ENCODE peak calls at places on chromosomes 2 and 18, in six cellular contexts. E is HCT116; Z is gastrocnemius medialis; R is CD8-positive, alpha-beta T cell; Y is pancreas; X is right cardiac atrium. N is an unnamed sample. For H3K9me3, the result is how much of the 10 kb centered on the place peaks cover.

GRCh38 chr18:3036108-3036507 is 23.2 kb upstream of the LPIN2 start:
- DNase-seq in E (no peak), Z (no peak), R (no peak), Y (no peak), X (no peak), N (no peak)

GRCh38 chr2:241985986-241986329 is 116.4 kb downstream of the RTP5 start:
- DNase-seq in E (no peak), Z (no peak), R (no peak), Y (no peak), X (no peak), N (no peak)

GRCh38 chr2:84223191-84223590 is 235.9 kb downstream of the SUCLG1 start:
- DNase-seq in E (no peak), Z (no peak), R (no peak), Y (no peak), X (no peak), N (no peak)

GRCh38 chr2:6855860-6856547 is 9.7 kb downstream of the CMPK2 start:
- DNase-seq in E (no peak), Z (no peak), R (no peak), Y (no peak), X (no peak), N (no peak)

GRCh38 chr2:113240150-113240914 is 38.4 kb downstream of the PAX8 start:
- DNase-seq in E (peak), Z (peak), R (no peak), Y (peak), X (peak), N (peak)

GRCh38 chr2:239344857-239345216 is 56.0 kb downstream of the HDAC4 start:
- DNase-seq in E (no peak), Z (no peak), R (no peak), Y (peak), X (peak), N (no peak)

GRCh38 chr2:127025357-127026062 is 81.4 kb downstream of the BIN1 start:
- DNase-seq in E (no peak), Z (peak), R (peak), Y (peak), X (peak), N (peak)

GRCh38 chr18:8661754-8662573 is 43.4 kb upstream of the MTCL1 start:
- DNase-seq in E (no peak), Z (no peak), R (no peak), Y (no peak), X (no peak), N (no peak)

GRCh38 chr2:19321946-19322345 is 36.5 kb downstream of the OSR1 start:
- DNase-seq in E (no peak), Z (no peak), R (no peak), Y (no peak), X (no peak), N (no peak)

GRCh38 chr2:111133603-111134002 is 12.9 kb downstream of the BCL2L11 start:
- DNase-seq in E (no peak), Z (no peak), R (no peak), Y (no peak), X (no peak), N (no peak)

GRCh38 chr2:240970816-240971215 is 27.6 kb upstream of the SNED1 start:
- DNase-seq in E (no peak), Z (no peak), R (no peak), Y (no peak), X (peak), N (no peak)

GRCh38 chr2:72576459-72576858 is 249.4 kb downstream of the EXOC6B start:
- DNase-seq in E (no peak), Z (no peak), R (no peak), Y (no peak), X (no peak), N (no peak)

GRCh38 chr2:26008851-26009566 is 24.9 kb upstream of the RAB10 start:
- DNase-seq in E (peak), Z (peak), R (no peak), Y (no peak), X (peak), N (peak)

GRCh38 chr18:57441395-57441794 is 6.2 kb downstream of the ONECUT2 start:
- DNase-seq in E (no peak), Z (no peak), R (no peak), Y (no peak), X (no peak), N (no peak)

GRCh38 chr2:153163055-153163454 is 315.5 kb downstream of the RPRM start:
- DNase-seq in E (peak), Z (no peak), R (no peak), Y (no peak), X (no peak), N (no peak)

GRCh38 chr2:83069724-83070123 is 1389.4 kb downstream of the SUCLG1 start:
- DNase-seq in E (no peak), Z (no peak), R (no peak), Y (no peak), X (no peak), N (no peak)

GRCh38 chr2:232368311-232368731 is 10.2 kb upstream of the ALPP start:
- DNase-seq in E (no peak), Z (no peak), R (no peak), Y (no peak), X (no peak), N (no peak)

GRCh38 chr2:191950132-191950885 is 103.4 kb upstream of the CAVIN2 start:
- DNase-seq in E (no peak), Z (no peak), R (no peak), Y (no peak), X (no peak), N (no peak)

GRCh38 chr2:148201075-148202004 is 180.4 kb downstream of the MBD5 start:
- DNase-seq in E (peak), Z (no peak), R (peak), Y (peak), X (peak), N (no peak)

GRCh38 chr18:22200611-22201225 is 31.3 kb downstream of the GATA6 start:
- DNase-seq in E (no peak), Z (no peak), R (no peak), Y (no peak), X (peak), N (no peak)
- H3K9me3 ChIP-seq in E (under half), Z (under half), R (under half), Y (under half), X (under half), N (under half)

GRCh38 chr2:217956895-217957457 is 45.8 kb downstream of the TNS1 start:
- DNase-seq in E (no peak), Z (no peak), R (no peak), Y (no peak), X (peak), N (peak)
- H3K27ac ChIP-seq in E (no peak), Z (peak), R (no peak), Y (no peak), X (peak), N (peak)

DNA sequence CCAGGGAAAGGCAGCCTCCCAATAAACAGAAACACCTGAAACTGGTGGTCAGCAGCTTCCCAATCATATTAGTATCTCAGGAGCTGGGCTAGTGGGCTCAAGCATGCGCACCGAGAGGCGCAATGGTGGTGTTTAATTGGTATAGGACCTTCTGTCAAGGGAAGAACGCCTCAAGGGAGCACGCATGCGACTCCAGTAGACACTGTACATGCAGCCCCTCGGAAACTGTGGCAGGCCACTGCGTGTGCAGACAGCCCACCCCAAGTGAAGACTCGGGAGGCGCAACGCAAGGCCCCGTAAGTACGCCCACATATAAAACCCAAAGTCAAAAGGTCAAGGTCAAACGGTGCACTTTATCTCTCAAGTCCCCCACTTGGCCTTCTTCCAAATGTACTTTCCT is 1405.8 kb downstream of the DPP10 start:
- DNase-seq in E (no peak), Z (no peak), R (no peak), Y (no peak), X (no peak), N (no peak)
- H3K9me3 ChIP-seq in E (under half), Z (under half), R (under half), Y (under half), X (under half), N (under half)

DNA sequence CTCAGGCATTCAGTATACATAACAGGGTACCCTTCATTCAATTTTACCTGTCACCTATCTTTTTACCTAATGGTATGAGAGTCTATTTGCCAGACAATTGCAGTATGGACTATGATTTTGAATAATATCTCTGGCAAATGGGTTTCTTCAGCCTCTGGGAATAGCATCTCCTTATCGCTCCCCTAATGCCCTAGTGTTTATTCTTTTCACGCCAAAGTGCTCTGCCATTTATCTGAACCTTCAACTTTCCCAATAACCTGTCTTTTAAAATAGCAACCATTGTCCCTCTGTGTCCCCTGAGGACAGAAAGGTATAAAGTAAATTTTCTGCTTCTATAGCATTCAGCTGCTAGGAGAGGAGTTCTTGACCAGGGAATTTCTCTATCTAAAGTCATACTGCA is 45.0 kb upstream of the FSHR start:
- DNase-seq in E (no peak), Z (no peak), R (no peak), Y (no peak), X (no peak), N (no peak)
- H3K27ac ChIP-seq in E (no peak), Z (no peak), R (no peak), Y (no peak), X (no peak), N (no peak)